ENCODE peak calls at places on chromosome 1, in eight cellular contexts. One of them, this sample, is unnamed.

GRCh38 chr1:70090875-70091274 is 114.5 kb downstream of the LRRC40 start:
- DNase-seq in lower lobe of right lung: no peak
- DNase-seq in fibroblast of the aortic adventitia: peak; percentile 72
- DNase-seq in tibial artery: no peak
- DNase-seq in brain microvascular endothelial cell: peak; percentile 61
- DNase-seq in esophagus squamous epithelium: no peak
- DNase-seq in IMR-90: peak; percentile 79
- DNase-seq in endothelial cell: no peak
- DNase-seq in this sample: no peak

GRCh38 chr1:38502772-38503171 is 356.8 kb downstream of the RRAGC start:
- DNase-seq in lower lobe of right lung: no peak
- DNase-seq in endothelial cell: peak; percentile 23
- DNase-seq in IMR-90: no peak
- DNase-seq in fibroblast of the aortic adventitia: no peak
- DNase-seq in brain microvascular endothelial cell: no peak
- DNase-seq in tibial artery: no peak
- DNase-seq in esophagus squamous epithelium: no peak
- DNase-seq in this sample: no peak

GRCh38 chr1:47178665-47179022 is 11.2 kb downstream of the PDZK1IP1 start:
- DNase-seq in esophagus squamous epithelium: no peak
- DNase-seq in fibroblast of the aortic adventitia: no peak
- DNase-seq in brain microvascular endothelial cell: no peak
- DNase-seq in lower lobe of right lung: no peak
- DNase-seq in tibial artery: no peak
- DNase-seq in IMR-90: no peak
- DNase-seq in endothelial cell: no peak
- DNase-seq in this sample: no peak

GRCh38 chr1:115409853-115410150 is 71.8 kb upstream of the NGF start:
- DNase-seq in brain microvascular endothelial cell: no peak
- DNase-seq in IMR-90: no peak
- DNase-seq in lower lobe of right lung: no peak
- DNase-seq in endothelial cell: no peak
- DNase-seq in fibroblast of the aortic adventitia: peak; percentile 49
- DNase-seq in tibial artery: no peak
- DNase-seq in esophagus squamous epithelium: no peak
- DNase-seq in this sample: no peak

GRCh38 chr1:208499601-208500000 is 255.4 kb upstream of the PLXNA2 start:
- DNase-seq in lower lobe of right lung: no peak
- DNase-seq in endothelial cell: no peak
- DNase-seq in tibial artery: no peak
- DNase-seq in esophagus squamous epithelium: no peak
- DNase-seq in fibroblast of the aortic adventitia: no peak
- DNase-seq in IMR-90: no peak
- DNase-seq in brain microvascular endothelial cell: no peak
- DNase-seq in this sample: no peak

GRCh38 chr1:10170362-10170665 is 40.1 kb upstream of the KIF1B start:
- DNase-seq in tibial artery: no peak
- DNase-seq in brain microvascular endothelial cell: no peak
- DNase-seq in IMR-90: peak; percentile 28
- DNase-seq in endothelial cell: no peak
- DNase-seq in esophagus squamous epithelium: no peak
- DNase-seq in fibroblast of the aortic adventitia: no peak
- DNase-seq in lower lobe of right lung: no peak
- DNase-seq in this sample: peak; percentile 63

GRCh38 chr1:176205322-176205914 is 1.7 kb downstream of the COP1 start:
- DNase-seq in esophagus squamous epithelium: no peak
- DNase-seq in fibroblast of the aortic adventitia: peak; percentile 18
- DNase-seq in IMR-90: peak; percentile 31
- DNase-seq in brain microvascular endothelial cell: no peak
- DNase-seq in tibial artery: no peak
- DNase-seq in lower lobe of right lung: no peak
- DNase-seq in endothelial cell: no peak
- DNase-seq in this sample: peak; percentile 31

GRCh38 chr1:244010191-244010590 is 40.9 kb upstream of the ZBTB18 start:
- DNase-seq in IMR-90: peak; percentile 22
- DNase-seq in endothelial cell: no peak
- DNase-seq in fibroblast of the aortic adventitia: no peak
- DNase-seq in lower lobe of right lung: no peak
- DNase-seq in tibial artery: no peak
- DNase-seq in brain microvascular endothelial cell: no peak
- DNase-seq in esophagus squamous epithelium: no peak
- DNase-seq in this sample: no peak

GRCh38 chr1:208178091-208178529 is 66.1 kb downstream of the PLXNA2 start:
- DNase-seq in IMR-90: no peak
- DNase-seq in tibial artery: no peak
- DNase-seq in lower lobe of right lung: peak; percentile 77
- DNase-seq in esophagus squamous epithelium: no peak
- DNase-seq in fibroblast of the aortic adventitia: no peak
- DNase-seq in endothelial cell: no peak
- DNase-seq in brain microvascular endothelial cell: no peak
- DNase-seq in this sample: no peak

GRCh38 chr1:8598060-8598724 is 219.2 kb downstream of the RERE start:
- DNase-seq in IMR-90: peak; percentile 78
- DNase-seq in esophagus squamous epithelium: no peak
- DNase-seq in fibroblast of the aortic adventitia: peak; percentile 73
- DNase-seq in lower lobe of right lung: no peak
- DNase-seq in brain microvascular endothelial cell: peak; percentile 49
- DNase-seq in tibial artery: peak; percentile 36
- DNase-seq in endothelial cell: peak; percentile 34
- DNase-seq in this sample: no peak

GRCh38 chr1:85581138-85581801 is 709 bp downstream of the CCN1 start:
- DNase-seq in brain microvascular endothelial cell: no peak
- DNase-seq in tibial artery: peak; percentile 54
- DNase-seq in lower lobe of right lung: peak; percentile 81
- DNase-seq in esophagus squamous epithelium: no peak
- DNase-seq in IMR-90: peak; percentile 69
- DNase-seq in fibroblast of the aortic adventitia: peak; percentile 89
- DNase-seq in endothelial cell: peak; percentile 88
- DNase-seq in this sample: peak; percentile 79
- TF ChIP-seq CTCF in brain microvascular endothelial cell: peak; percentile 72
- TF ChIP-seq CTCF in tibial artery: peak; percentile 77
- TF ChIP-seq CTCF in lower lobe of right lung: peak; percentile 75
- TF ChIP-seq CTCF in esophagus squamous epithelium: peak; percentile 79
- TF ChIP-seq CTCF in IMR-90: peak; percentile 38
- TF ChIP-seq CTCF in fibroblast of the aortic adventitia: peak; percentile 69
- TF ChIP-seq CTCF in endothelial cell: peak; percentile 51
- TF ChIP-seq CTCF in this sample: peak; percentile 75

GRCh38 chr1:100265562-100265930 is 470 bp upstream of the RTCA start:
- DNase-seq in endothelial cell: no peak
- DNase-seq in IMR-90: peak; percentile 38
- DNase-seq in brain microvascular endothelial cell: peak; percentile 68
- DNase-seq in tibial artery: peak; percentile 25
- DNase-seq in lower lobe of right lung: no peak
- DNase-seq in fibroblast of the aortic adventitia: no peak
- DNase-seq in esophagus squamous epithelium: no peak
- DNase-seq in this sample: no peak

GRCh38 chr1:100261686-100262085 is 4.3 kb upstream of the RTCA start:
- DNase-seq in tibial artery: no peak
- DNase-seq in brain microvascular endothelial cell: no peak
- DNase-seq in IMR-90: no peak
- DNase-seq in endothelial cell: no peak
- DNase-seq in fibroblast of the aortic adventitia: no peak
- DNase-seq in lower lobe of right lung: no peak
- DNase-seq in esophagus squamous epithelium: no peak
- DNase-seq in this sample: no peak

GRCh38 chr1:100265931-100266830 is at the start of gene RTCA:
- DNase-seq in IMR-90: peak; percentile 93
- DNase-seq in fibroblast of the aortic adventitia: peak; percentile 96
- DNase-seq in lower lobe of right lung: peak; percentile 99
- DNase-seq in brain microvascular endothelial cell: peak; percentile 91
- DNase-seq in esophagus squamous epithelium: peak; percentile 79
- DNase-seq in endothelial cell: peak; percentile 91
- DNase-seq in tibial artery: peak; percentile 97
- DNase-seq in this sample: peak; percentile 87

GRCh38 chr1:100268202-100268601 is 2.2 kb downstream of the RTCA start:
- DNase-seq in brain microvascular endothelial cell: no peak
- DNase-seq in endothelial cell: no peak
- DNase-seq in tibial artery: no peak
- DNase-seq in lower lobe of right lung: no peak
- DNase-seq in fibroblast of the aortic adventitia: no peak
- DNase-seq in esophagus squamous epithelium: no peak
- DNase-seq in IMR-90: no peak
- DNase-seq in this sample: no peak

DNA sequence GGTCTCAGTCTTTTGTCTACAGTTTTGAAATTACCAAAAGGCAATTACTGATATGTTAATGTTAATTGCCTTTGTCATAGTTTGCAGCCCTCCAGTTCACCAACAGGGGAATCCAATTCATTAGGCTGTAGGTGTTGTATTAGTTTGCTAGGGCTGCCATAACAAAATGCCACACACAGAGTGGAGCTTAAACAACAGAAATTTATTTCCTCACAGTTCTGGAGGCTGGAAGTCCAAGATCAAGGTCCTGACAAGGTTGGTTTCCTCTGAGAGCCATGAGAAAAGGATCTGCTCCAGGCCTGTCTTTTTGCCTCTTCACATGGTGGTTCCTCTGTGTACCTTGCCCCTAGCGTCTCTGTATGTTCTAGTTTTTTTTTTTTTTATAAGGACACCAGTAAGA is 1.3 kb downstream of the RTCA start:
- DNase-seq in esophagus squamous epithelium: no peak
- DNase-seq in brain microvascular endothelial cell: no peak
- DNase-seq in fibroblast of the aortic adventitia: no peak
- DNase-seq in IMR-90: no peak
- DNase-seq in endothelial cell: no peak
- DNase-seq in lower lobe of right lung: no peak
- DNase-seq in tibial artery: no peak
- DNase-seq in this sample: no peak
- TF ChIP-seq CTCF in esophagus squamous epithelium: no peak
- TF ChIP-seq CTCF in brain microvascular endothelial cell: no peak
- TF ChIP-seq CTCF in fibroblast of the aortic adventitia: no peak
- TF ChIP-seq CTCF in IMR-90: no peak
- TF ChIP-seq CTCF in endothelial cell: no peak
- TF ChIP-seq CTCF in lower lobe of right lung: no peak
- TF ChIP-seq CTCF in tibial artery: no peak
- TF ChIP-seq CTCF in this sample: no peak

GRCh38 chr1:192810253-192810880 is 1.5 kb downstream of the RGS2 start:
- DNase-seq in lower lobe of right lung: no peak
- DNase-seq in fibroblast of the aortic adventitia: peak; percentile 54
- DNase-seq in tibial artery: peak; percentile 32
- DNase-seq in brain microvascular endothelial cell: no peak
- DNase-seq in endothelial cell: no peak
- DNase-seq in IMR-90: peak; percentile 82
- DNase-seq in esophagus squamous epithelium: no peak
- DNase-seq in this sample: peak; percentile 28

GRCh38 chr1:192809286-192810252 is 730 bp downstream of the RGS2 start:
- DNase-seq in IMR-90: peak; percentile 65
- DNase-seq in esophagus squamous epithelium: no peak
- DNase-seq in tibial artery: peak; percentile 37
- DNase-seq in fibroblast of the aortic adventitia: peak; percentile 60
- DNase-seq in endothelial cell: peak; percentile 18
- DNase-seq in brain microvascular endothelial cell: peak; percentile 55
- DNase-seq in lower lobe of right lung: peak; percentile 59
- DNase-seq in this sample: no peak

GRCh38 chr1:192807221-192807967 is 1.4 kb upstream of the RGS2 start:
- DNase-seq in lower lobe of right lung: no peak
- DNase-seq in tibial artery: no peak
- DNase-seq in brain microvascular endothelial cell: no peak
- DNase-seq in fibroblast of the aortic adventitia: peak; percentile 66
- DNase-seq in endothelial cell: no peak
- DNase-seq in esophagus squamous epithelium: no peak
- DNase-seq in IMR-90: peak; percentile 56
- DNase-seq in this sample: peak; percentile 30

GRCh38 chr1:192807968-192808587 is 761 bp upstream of the RGS2 start:
- DNase-seq in tibial artery: no peak
- DNase-seq in brain microvascular endothelial cell: peak; percentile 36
- DNase-seq in lower lobe of right lung: no peak
- DNase-seq in endothelial cell: no peak
- DNase-seq in esophagus squamous epithelium: peak; percentile 21
- DNase-seq in fibroblast of the aortic adventitia: peak; percentile 71
- DNase-seq in IMR-90: peak; percentile 71
- DNase-seq in this sample: no peak

DNA sequence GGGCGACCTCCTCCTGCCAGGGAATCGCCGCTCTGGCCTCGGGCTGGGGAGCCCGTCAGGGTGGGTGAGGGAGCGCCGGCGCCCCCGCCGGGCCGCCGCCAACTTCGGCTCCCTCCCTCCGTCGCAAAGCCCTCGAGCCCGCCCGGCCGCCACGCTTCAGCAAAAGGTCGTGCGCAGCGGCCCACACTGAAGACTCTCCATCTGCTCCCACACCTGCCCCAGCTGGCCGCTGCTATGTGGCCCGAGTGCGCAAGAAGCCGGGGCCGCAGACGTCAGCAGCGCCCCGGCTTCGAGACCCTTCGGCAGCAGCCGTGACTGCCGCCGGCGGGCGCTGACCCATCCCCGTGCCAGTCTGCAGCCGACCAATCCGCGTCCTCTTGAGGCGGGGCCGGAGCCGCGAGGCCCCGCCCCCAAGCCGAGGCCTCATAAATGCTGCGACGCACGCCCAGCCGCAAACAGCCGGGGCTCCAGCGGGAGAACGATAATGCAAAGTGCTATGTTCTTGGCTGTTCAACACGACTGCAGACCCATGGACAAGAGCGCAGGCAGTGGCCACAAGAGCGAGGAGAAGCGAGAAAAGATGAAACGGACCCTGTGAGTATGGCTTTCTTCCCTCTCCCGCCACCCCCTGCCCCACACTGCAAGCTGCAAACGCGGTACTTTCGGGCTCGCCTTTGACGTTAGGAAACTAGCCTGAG is at the start of gene RGS2:
- DNase-seq in esophagus squamous epithelium: peak; percentile 69
- DNase-seq in endothelial cell: peak; percentile 86
- DNase-seq in IMR-90: peak; percentile 95
- DNase-seq in fibroblast of the aortic adventitia: peak; percentile 92
- DNase-seq in brain microvascular endothelial cell: peak; percentile 85
- DNase-seq in tibial artery: peak; percentile 89
- DNase-seq in lower lobe of right lung: peak; percentile 94
- DNase-seq in this sample: peak; percentile 92
- TF ChIP-seq CTCF in esophagus squamous epithelium: no peak
- TF ChIP-seq CTCF in endothelial cell: no peak
- TF ChIP-seq CTCF in IMR-90: peak; percentile 25
- TF ChIP-seq CTCF in fibroblast of the aortic adventitia: no peak
- TF ChIP-seq CTCF in brain microvascular endothelial cell: no peak
- TF ChIP-seq CTCF in tibial artery: no peak
- TF ChIP-seq CTCF in lower lobe of right lung: peak; percentile 38
- TF ChIP-seq CTCF in this sample: no peak

DNA sequence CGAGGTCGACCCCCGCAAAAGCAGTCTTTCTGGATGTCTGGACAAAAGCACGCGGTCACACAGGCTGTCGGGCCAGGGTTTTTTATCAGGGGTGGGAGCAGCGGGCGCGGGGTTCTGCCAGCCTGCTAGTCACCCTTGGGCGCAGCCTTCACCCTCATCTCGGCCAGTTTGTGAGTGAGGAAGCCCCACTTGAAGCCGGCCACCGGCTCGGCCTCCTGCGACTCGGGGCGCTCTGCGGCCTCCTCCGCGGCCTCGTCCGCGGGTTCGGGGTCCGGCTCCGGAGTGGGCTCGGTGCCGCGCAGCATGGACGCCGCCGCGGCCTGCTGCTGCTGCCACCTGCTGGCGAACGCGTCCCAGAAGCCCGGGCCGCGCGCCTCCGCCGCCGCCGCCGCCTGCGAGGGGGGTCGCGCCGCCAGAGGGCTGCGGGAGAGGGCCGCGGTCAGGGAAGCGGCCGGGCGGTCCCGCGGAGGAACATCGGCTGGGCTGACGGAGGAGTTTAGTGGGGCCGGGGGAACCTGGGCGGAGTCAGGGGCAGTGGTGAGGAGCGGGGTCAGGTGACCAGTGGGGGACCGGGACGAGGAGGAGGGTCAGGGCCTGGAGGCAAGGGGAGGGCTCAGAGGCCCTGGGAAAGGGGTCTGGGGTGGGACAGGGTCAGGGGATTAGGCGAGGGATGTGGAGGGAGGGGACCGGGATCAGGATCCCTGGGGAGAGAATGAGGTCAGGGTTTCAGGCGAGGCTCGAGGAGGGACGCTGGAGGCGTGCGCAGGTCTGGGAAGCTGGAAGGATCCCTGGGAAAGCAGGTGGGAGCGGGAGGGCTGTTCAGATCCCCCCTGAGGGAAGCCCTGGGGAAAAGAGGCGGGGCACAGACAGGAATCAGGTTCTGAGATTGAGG is 4.5 kb downstream of the C1orf232 start:
- DNase-seq in brain microvascular endothelial cell: no peak
- DNase-seq in esophagus squamous epithelium: no peak
- DNase-seq in fibroblast of the aortic adventitia: no peak
- DNase-seq in tibial artery: no peak
- DNase-seq in IMR-90: no peak
- DNase-seq in lower lobe of right lung: no peak
- DNase-seq in endothelial cell: peak; percentile 78
- DNase-seq in this sample: peak; percentile 86
- TF ChIP-seq CTCF in brain microvascular endothelial cell: peak; percentile 37
- TF ChIP-seq CTCF in esophagus squamous epithelium: peak; percentile 26
- TF ChIP-seq CTCF in fibroblast of the aortic adventitia: peak; percentile 42
- TF ChIP-seq CTCF in tibial artery: peak; percentile 70
- TF ChIP-seq CTCF in IMR-90: peak; percentile 62
- TF ChIP-seq CTCF in lower lobe of right lung: peak; percentile 66
- TF ChIP-seq CTCF in endothelial cell: peak; percentile 80
- TF ChIP-seq CTCF in this sample: peak; percentile 93

This sample was measured in GM13977.